ENCODE peak calls at places on chromosomes 13 and 19, in nine cellular contexts. E, Y, A, R, U, J, N, T and W are unnamed samples.

GRCh38 chr19:50465986-50466771 is 10.1 kb upstream of the EMC10 start:
- DNase-seq in Y (no peak), N (peak), A (no peak), E (no peak), T (no peak), J (peak), R (no peak), U (no peak), W (no peak)

GRCh38 chr13:65555973-65556372 is 1674.2 kb downstream of the PCDH9 start:
- DNase-seq in T (no peak), U (no peak), R (no peak), J (no peak), A (no peak), E (no peak), Y (no peak), N (no peak), W (no peak)

GRCh38 chr19:50823389-50824042 is at the start of gene KLK1:
- DNase-seq in T (no peak), R (no peak), N (no peak), U (no peak), A (no peak), Y (no peak), J (no peak), E (no peak), W (no peak)

GRCh38 chr13:48403151-48403631 is 9.7 kb downstream of the LPAR6 start:
- DNase-seq in Y (no peak), J (no peak), R (peak), U (peak), N (no peak), E (no peak), T (no peak), A (peak), W (no peak)

GRCh38 chr13:24307211-24308067 is 1.9 kb upstream of the C1QTNF9 start:
- DNase-seq in R (no peak), T (no peak), E (no peak), U (no peak), Y (no peak), N (no peak), J (no peak), A (no peak), W (no peak)

GRCh38 chr13:76297331-76297730 is 588.9 kb downstream of the KCTD12 start:
- DNase-seq in T (no peak), J (no peak), R (no peak), E (no peak), U (no peak), N (no peak), A (no peak), Y (no peak), W (no peak)

GRCh38 chr19:18433039-18433691 is 4.8 kb downstream of the ISYNA1 start:
- DNase-seq in U (no peak), E (no peak), N (no peak), A (no peak), R (no peak), Y (no peak), T (no peak), J (peak), W (no peak)

GRCh38 chr13:66513728-66514127 is 716.4 kb downstream of the PCDH9 start:
- DNase-seq in Y (no peak), E (no peak), U (peak), T (no peak), R (no peak), N (no peak), J (no peak), A (peak), W (no peak)

GRCh38 chr13:78241278-78241919 is 322.8 kb upstream of the EDNRB start:
- DNase-seq in J (peak), A (peak), R (peak), U (peak), Y (no peak), E (no peak), T (no peak), N (no peak), W (no peak)

GRCh38 chr19:19026299-19026971 is 6.9 kb downstream of the SUGP2 start:
- DNase-seq in R (no peak), N (no peak), J (no peak), Y (no peak), E (no peak), A (no peak), T (no peak), U (no peak), W (no peak)

GRCh38 chr19:30066781-30067759 is 125.0 kb downstream of the URI1 start:
- DNase-seq in R (no peak), N (no peak), Y (no peak), U (no peak), A (no peak), T (no peak), E (no peak), J (no peak), W (no peak)

GRCh38 chr19:29121684-29122083 is 91.3 kb downstream of the UQCRFS1 start:
- DNase-seq in U (no peak), R (peak), J (peak), A (peak), T (no peak), E (no peak), N (peak), Y (no peak), W (no peak)

GRCh38 chr13:37306778-37307544 is 201.5 kb upstream of the CSNK1A1L start:
- DNase-seq in T (no peak), R (peak), Y (peak), N (no peak), J (no peak), E (peak), A (peak), U (peak), W (no peak)

GRCh38 chr13:109668433-109669233 is 117.8 kb downstream of the IRS2 start:
- DNase-seq in A (no peak), J (no peak), T (no peak), Y (no peak), N (no peak), E (no peak), R (no peak), U (no peak), W (no peak)

GRCh38 chr19:15180451-15181390 is 20.1 kb downstream of the NOTCH3 start:
- DNase-seq in U (no peak), T (no peak), J (peak), A (no peak), R (no peak), Y (no peak), E (no peak), N (no peak), W (no peak)

GRCh38 chr13:59673301-59673700 is 490.4 kb downstream of the DIAPH3 start:
- DNase-seq in T (no peak), E (no peak), U (peak), R (peak), N (no peak), Y (no peak), A (no peak), J (no peak), W (no peak)

GRCh38 chr13:39811051-39811450 is 155.6 kb downstream of the COG6 start:
- DNase-seq in U (no peak), A (no peak), R (no peak), J (no peak), E (no peak), N (no peak), T (no peak), Y (no peak), W (no peak)

GRCh38 chr13:60572003-60572792 is 175.2 kb downstream of the TDRD3 start:
- DNase-seq in Y (no peak), E (peak), U (peak), A (peak), N (no peak), R (peak), T (no peak), J (no peak), W (no peak)

GRCh38 chr19:46710687-46711086 is 6.2 kb downstream of the PRKD2 start:
- DNase-seq in U (no peak), T (no peak), N (no peak), A (no peak), J (no peak), Y (no peak), E (no peak), R (no peak), W (no peak)

GRCh38 chr19:10836478-10837325 is 690 bp upstream of the TMED1 start:
- DNase-seq in U (no peak), N (peak), R (peak), T (peak), E (no peak), Y (peak), J (peak), A (peak), W (peak)

GRCh38 chr13:36461472-36461871 is 29.2 kb downstream of the CCNA1 start:
- DNase-seq in R (no peak), A (no peak), Y (no peak), E (no peak), J (no peak), T (no peak), U (no peak), N (no peak), W (no peak)

GRCh38 chr19:46201413-46202310 is 27.9 kb upstream of the IGFL1 start:
- DNase-seq in R (no peak), J (no peak), T (no peak), U (no peak), N (peak), A (no peak), E (no peak), Y (no peak), W (no peak)

GRCh38 chr13:51683537-51684050 is 99.3 kb downstream of the WDFY2 start:
- DNase-seq in R (no peak), E (no peak), N (no peak), J (peak), Y (no peak), T (no peak), A (no peak), U (no peak), W (no peak)

GRCh38 chr19:32870154-32870573 is 597 bp upstream of the SLC7A9 start:
- DNase-seq in J (no peak), N (no peak), T (no peak), E (no peak), A (no peak), Y (no peak), U (no peak), R (no peak), W (no peak)

GRCh38 chr13:50684366-50684765 is 159.1 kb downstream of the DLEU7 start:
- DNase-seq in E (no peak), T (no peak), J (no peak), N (no peak), A (peak), Y (no peak), U (no peak), R (no peak), W (no peak)

GRCh38 chr19:13459351-13459750 is 46.9 kb downstream of the CACNA1A start:
- DNase-seq in R (no peak), E (no peak), U (no peak), T (no peak), N (no peak), A (no peak), J (no peak), Y (no peak), W (no peak)

GRCh38 chr13:75445717-75446529 is 36.0 kb downstream of the TBC1D4 start:
- DNase-seq in A (peak), Y (no peak), U (peak), J (no peak), R (peak), E (no peak), T (no peak), N (no peak), W (no peak)

GRCh38 chr13:30881191-30881651 is 24.9 kb upstream of the MEDAG start:
- DNase-seq in U (no peak), T (peak), E (no peak), Y (no peak), J (no peak), A (no peak), N (peak), R (peak), W (no peak)

GRCh38 chr19:54172413-54172763 is 572 bp downstream of the TMC4 start:
- DNase-seq in A (no peak), Y (no peak), T (no peak), J (no peak), U (no peak), N (no peak), R (no peak), E (no peak), W (no peak)

GRCh38 chr13:41004875-41005693 is 14.0 kb downstream of the ELF1 start:
- DNase-seq in E (no peak), N (no peak), J (no peak), Y (no peak), R (peak), A (no peak), U (no peak), T (no peak), W (no peak)

GRCh38 chr13:29564828-29565227 is 30.7 kb downstream of the SLC7A1 start:
- DNase-seq in Y (no peak), T (no peak), N (no peak), A (no peak), J (no peak), E (no peak), R (no peak), U (no peak), W (no peak)
- TF ChIP-seq CTCF in Y (peak), T (no peak), N (no peak), A (no peak), J (no peak), E (peak), R (no peak), U (peak), W (no peak)

DNA sequence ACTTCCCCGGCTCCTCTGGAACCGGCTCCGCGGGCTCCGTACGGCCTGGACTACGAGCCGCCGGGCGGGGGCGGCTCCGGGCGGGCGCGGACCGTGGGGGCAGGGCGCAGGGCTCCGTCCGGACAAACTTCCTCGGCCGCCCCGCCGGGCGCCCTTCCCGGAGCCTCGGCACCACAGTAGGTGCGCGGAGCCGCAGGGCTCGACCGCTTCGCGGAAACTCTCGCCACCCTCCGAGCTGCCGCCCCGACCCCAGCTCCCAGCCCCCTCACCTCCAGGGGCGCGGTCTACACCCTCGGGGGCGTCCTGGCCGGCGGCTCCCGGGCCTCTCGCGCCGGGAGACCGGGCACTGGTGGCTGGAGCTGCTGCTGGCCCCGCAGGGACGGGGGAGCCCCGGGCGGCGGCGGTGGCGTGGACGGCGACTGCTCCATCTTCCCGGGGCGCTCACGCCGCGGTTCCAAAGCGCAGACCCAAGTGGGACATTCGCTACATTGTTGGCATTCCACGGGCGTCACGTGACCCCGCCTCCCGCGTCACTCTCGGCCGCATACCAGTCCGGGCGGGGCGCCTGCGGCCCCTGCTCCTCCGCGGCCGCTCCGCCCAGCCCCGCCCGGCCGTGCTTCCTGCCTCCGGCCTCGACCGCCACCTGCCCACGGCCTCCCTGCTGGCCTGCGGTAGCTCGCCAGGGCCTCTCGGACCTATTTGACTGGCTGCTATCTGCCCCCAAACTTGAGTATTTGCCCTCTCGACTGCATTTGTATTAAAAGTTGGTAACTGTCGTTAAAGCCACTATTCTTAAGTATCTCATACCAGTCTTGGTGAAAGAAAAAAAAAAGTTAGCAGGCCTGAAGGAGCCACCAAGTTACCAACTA is at the start of gene LATS2:
- DNase-seq in R (peak), E (peak), J (peak), T (peak), N (peak), Y (peak), A (peak), U (peak), W (peak)
- TF ChIP-seq CTCF in R (no peak), E (peak), J (no peak), T (peak), N (peak), Y (peak), A (no peak), U (peak), W (no peak)

GRCh38 chr19:8835446-8835845 is 3.3 kb downstream of the MBD3L1 start:
- DNase-seq in E (no peak), J (no peak), U (no peak), R (no peak), A (no peak), N (no peak), Y (no peak), T (no peak), W (no peak)

GRCh38 chr19:8835877-8836276 is 3.7 kb downstream of the MBD3L1 start:
- DNase-seq in E (no peak), A (no peak), U (no peak), J (no peak), Y (no peak), R (no peak), T (no peak), N (no peak), W (no peak)

GRCh38 chr19:8831832-8832131 is 322 bp downstream of the ZNF558 start:
- DNase-seq in Y (no peak), A (no peak), R (no peak), N (no peak), U (no peak), T (no peak), J (no peak), E (no peak), W (no peak)

GRCh38 chr19:8831373-8831772 is 731 bp downstream of the ZNF558 start:
- DNase-seq in N (no peak), E (no peak), A (no peak), T (no peak), U (no peak), J (no peak), Y (no peak), R (no peak), W (no peak)

DNA sequence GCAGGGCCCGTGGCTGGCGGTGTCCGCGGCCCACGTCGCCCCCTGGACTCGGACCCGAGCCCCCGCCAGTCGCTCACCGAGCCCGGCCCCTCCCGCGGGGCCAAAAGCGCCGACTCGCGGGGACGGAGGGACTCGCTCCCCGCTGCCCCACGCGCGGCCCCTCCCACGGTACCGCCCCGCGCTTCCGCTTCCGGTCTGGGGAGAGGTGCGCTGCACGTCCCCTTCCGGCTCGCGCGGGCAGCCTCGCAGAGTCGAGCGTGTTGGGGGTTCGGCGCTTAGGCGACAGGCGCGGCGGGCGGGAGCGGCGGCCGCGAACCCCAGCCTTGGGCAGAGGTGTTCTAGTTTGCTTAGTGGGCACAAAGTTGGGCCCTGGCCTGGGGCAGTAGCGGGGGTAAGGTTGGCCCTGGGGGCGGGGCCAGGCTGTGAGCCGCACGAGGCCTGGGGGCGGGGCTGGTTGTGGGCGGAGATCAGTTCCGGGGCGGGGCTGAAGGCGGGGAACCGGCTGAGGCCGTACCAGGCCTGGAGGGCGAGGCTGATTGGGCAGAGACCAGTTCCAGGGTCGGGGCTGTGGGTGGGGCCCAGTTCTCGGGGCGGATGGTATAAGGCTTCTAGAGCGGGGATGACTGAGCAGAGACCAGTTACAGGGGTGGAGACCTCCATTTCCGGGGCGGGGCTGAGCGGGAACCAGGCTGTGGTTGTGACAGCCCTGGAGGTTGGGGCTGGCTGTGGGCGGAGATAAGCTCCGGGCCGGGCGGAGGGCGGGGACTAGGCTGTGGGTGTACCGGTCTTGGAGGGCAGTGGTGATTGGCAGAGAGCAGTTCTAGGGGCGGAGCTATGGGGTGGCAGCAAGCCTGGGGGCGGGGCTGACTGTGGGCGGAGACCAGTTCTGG is at the start of the genes MBD3L1 and ZNF558:
- DNase-seq in R (peak), A (peak), T (peak), Y (peak), J (peak), E (peak), N (peak), U (peak), W (peak)
- TF ChIP-seq CTCF in R (peak), A (no peak), T (peak), Y (no peak), J (no peak), E (no peak), N (peak), U (peak), W (no peak)

DNA sequence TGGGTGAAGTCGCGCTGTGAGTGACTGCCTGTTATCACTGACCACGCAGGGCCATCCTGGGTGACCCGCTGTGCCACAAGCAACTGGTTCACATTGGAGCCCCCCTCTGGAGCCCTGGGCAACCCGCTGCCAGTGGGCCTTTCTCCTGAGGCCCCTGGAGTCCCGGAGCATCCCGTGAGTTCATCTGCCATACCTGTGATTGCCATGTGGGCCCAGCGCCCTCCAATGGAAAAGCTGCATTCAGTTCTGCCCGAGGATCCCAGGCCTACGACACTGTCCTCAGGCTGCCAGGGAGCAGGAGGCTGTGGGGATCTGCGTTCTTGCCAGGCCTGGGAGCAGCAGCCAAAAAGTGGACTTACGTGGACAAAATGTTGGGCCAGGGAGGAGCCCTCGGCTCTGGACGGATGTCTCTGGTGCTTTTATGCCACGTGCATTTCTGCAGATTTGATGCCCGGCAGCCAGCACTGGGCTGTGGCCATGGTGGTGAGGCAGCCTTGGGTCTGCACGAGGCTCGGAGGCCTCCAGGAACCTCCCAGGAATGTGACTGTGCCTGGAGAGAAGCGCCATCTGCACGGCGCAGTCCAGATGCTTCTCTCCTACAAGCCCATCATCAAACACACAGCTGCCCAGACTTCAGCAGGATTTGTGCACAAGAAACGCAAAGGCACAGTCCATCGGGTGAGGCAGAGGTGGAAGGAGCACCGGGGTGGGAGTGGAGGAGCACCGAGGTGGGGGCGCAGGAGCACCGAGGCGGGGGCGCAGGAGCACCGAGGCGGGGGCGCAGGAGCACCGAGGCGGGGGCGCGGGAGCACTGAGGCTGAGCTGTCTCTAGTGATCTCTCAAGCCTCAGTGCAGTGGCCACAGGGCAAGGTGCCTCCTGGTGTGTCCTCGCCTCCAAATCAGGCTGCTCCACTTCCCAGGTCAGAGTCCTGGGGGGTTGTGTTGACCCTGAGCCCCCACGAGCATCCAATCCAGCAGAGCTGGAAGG is 44.0 kb downstream of the C13orf46 start:
- DNase-seq in T (no peak), R (peak), J (no peak), Y (no peak), A (no peak), U (no peak), N (peak), E (no peak), W (peak)
- TF ChIP-seq CTCF in T (no peak), R (no peak), J (no peak), Y (no peak), A (no peak), U (no peak), N (no peak), E (peak), W (no peak)

GRCh38 chr13:70795484-70795883 is 687.2 kb upstream of the KLHL1 start:
- DNase-seq in Y (no peak), T (no peak), J (no peak), R (no peak), U (no peak), N (no peak), A (no peak), E (no peak), W (no peak)
- TF ChIP-seq CTCF in Y (no peak), T (no peak), J (peak), R (no peak), U (no peak), N (no peak), A (no peak), E (no peak), W (no peak)